ENCODE peak calls at places on chromosomes 6 and 20, in four cellular contexts. L, Q, X and E are unnamed samples.

GRCh38 chr6:4820704-4821276 is 44.6 kb downstream of the CDYL start:
- DNase-seq in L (no peak), Q (no peak), X (no peak), E (no peak)

GRCh38 chr6:22892452-22892851 is 323.1 kb downstream of the HDGFL1 start:
- DNase-seq in L (no peak), Q (no peak), X (no peak), E (no peak)

GRCh38 chr6:125748534-125749111 is 809 bp upstream of the HEY2 start:
- DNase-seq in L (no peak), Q (no peak), X (peak; percentile 7), E (no peak)

GRCh38 chr6:168177492-168177891 is 98.5 kb upstream of the FRMD1 start:
- DNase-seq in L (no peak), Q (no peak), X (no peak), E (no peak)

GRCh38 chr6:131116755-131117360 is 18.4 kb upstream of the AKAP7 start:
- DNase-seq in L (no peak), Q (no peak), X (no peak), E (no peak)

GRCh38 chr20:36298795-36299339 is 7.3 kb upstream of the DLGAP4 start:
- DNase-seq in L (no peak), Q (no peak), X (no peak), E (no peak)

GRCh38 chr20:5001174-5002076 is at the start of gene SLC23A2:
- DNase-seq in L (peak; percentile 41), Q (peak; percentile 67), X (peak; percentile 14), E (peak; percentile 58)

GRCh38 chr6:162178666-162179065 is 548.9 kb downstream of the PRKN start:
- DNase-seq in L (no peak), Q (no peak), X (no peak), E (no peak)

GRCh38 chr6:31701666-31702420 is 1.3 kb downstream of the ABHD16A start:
- DNase-seq in L (no peak), Q (peak; percentile 76), X (no peak), E (no peak)

GRCh38 chr6:106692112-106692822 is 62.9 kb downstream of the QRSL1 start:
- DNase-seq in L (no peak), Q (peak; percentile 80), X (peak; percentile 61), E (peak; percentile 91)

GRCh38 chr6:21259660-21260059 is 333.9 kb upstream of the SOX4 start:
- DNase-seq in L (no peak), Q (no peak), X (no peak), E (no peak)

GRCh38 chr6:154721460-154721859 is 11.8 kb upstream of the SCAF8 start:
- DNase-seq in L (no peak), Q (no peak), X (no peak), E (no peak)

GRCh38 chr6:53925891-53926290 is 131.1 kb downstream of the LRRC1 start:
- DNase-seq in L (no peak), Q (no peak), X (no peak), E (no peak)

GRCh38 chr6:14393910-14394309 is 276.3 kb downstream of the CD83 start:
- DNase-seq in L (no peak), Q (peak; percentile 77), X (peak; percentile 28), E (no peak)

GRCh38 chr6:163759542-163759941 is 345.0 kb downstream of the QKI start:
- DNase-seq in L (no peak), Q (no peak), X (no peak), E (no peak)

GRCh38 chr20:3250091-3250504 is 11.1 kb upstream of the SLC4A11 start:
- DNase-seq in L (peak; percentile 21), Q (no peak), X (no peak), E (no peak)

GRCh38 chr6:34912715-34913464 is 23.8 kb downstream of the ANKS1A start:
- DNase-seq in L (no peak), Q (no peak), X (no peak), E (no peak)

GRCh38 chr20:24034820-24035219 is 46.2 kb upstream of the GGTLC1 start:
- DNase-seq in L (no peak), Q (peak; percentile 90), X (peak; percentile 15), E (peak; percentile 83)

GRCh38 chr6:15826814-15827213 is 164.0 kb upstream of the DTNBP1 start:
- DNase-seq in L (no peak), Q (no peak), X (no peak), E (no peak)
- TF ChIP-seq POLR2A in L (no peak), Q (no peak), X (no peak), E (no peak)

GRCh38 chr20:56111951-56112730 is 106.8 kb upstream of the CBLN4 start:
- DNase-seq in L (no peak), Q (no peak), X (no peak), E (no peak)

GRCh38 chr20:56117350-56117749 is 112.0 kb upstream of the CBLN4 start:
- DNase-seq in L (no peak), Q (no peak), X (no peak), E (no peak)
- H3K9me3 ChIP-seq in L (no peaks in the 10 kb centered on the region), Q (no peaks in the 10 kb centered on the region), X (no peaks in the 10 kb centered on the region), E (no peaks in the 10 kb centered on the region)

GRCh38 chr20:25078662-25079061 is 3.3 kb downstream of the VSX1 start:
- DNase-seq in L (no peak), Q (no peak), X (no peak), E (no peak)

GRCh38 chr20:25077610-25078169 is 4.3 kb downstream of the VSX1 start:
- DNase-seq in L (peak; percentile 38), Q (peak; percentile 86), X (no peak), E (no peak)

GRCh38 chr20:25076731-25077609 is 5.0 kb downstream of the VSX1 start:
- DNase-seq in L (no peak), Q (peak; percentile 79), X (no peak), E (no peak)

GRCh38 chr20:25073544-25073943 is 8.4 kb downstream of the VSX1 start:
- DNase-seq in L (no peak), Q (no peak), X (no peak), E (no peak)

GRCh38 chr20:25076201-25076600 is 5.7 kb downstream of the VSX1 start:
- DNase-seq in L (no peak), Q (no peak), X (no peak), E (no peak)
- H3K27me3 ChIP-seq in L (no peaks in the 10 kb centered on the region), Q (peaks cover under 1% of the 10 kb centered on the region), X (peaks cover 2% of the 10 kb centered on the region), E (peaks cover 9% of the 10 kb centered on the region)

GRCh38 chr6:24738732-24739131 is 19.8 kb upstream of the C6orf62 start:
- DNase-seq in L (no peak), Q (no peak), X (peak; percentile 65), E (no peak)
- TF ChIP-seq POLR2A in L (no peak), Q (no peak), X (no peak), E (no peak)

GRCh38 chr20:29874476-29875202 is 1382.8 kb upstream of the DEFB115 start:
- DNase-seq in L (no peak), Q (no peak), X (no peak), E (no peak)

GRCh38 chr20:29878281-29878741 is 1379.2 kb upstream of the DEFB115 start:
- DNase-seq in L (no peak), Q (peak; percentile 53), X (no peak), E (peak; percentile 3)

GRCh38 chr20:29878777-29879442 is 1378.6 kb upstream of the DEFB115 start:
- DNase-seq in L (no peak), Q (peak; percentile 52), X (no peak), E (no peak)

GRCh38 chr20:29876911-29877285 is 1380.6 kb upstream of the DEFB115 start:
- DNase-seq in L (no peak), Q (no peak), X (no peak), E (no peak)

DNA sequence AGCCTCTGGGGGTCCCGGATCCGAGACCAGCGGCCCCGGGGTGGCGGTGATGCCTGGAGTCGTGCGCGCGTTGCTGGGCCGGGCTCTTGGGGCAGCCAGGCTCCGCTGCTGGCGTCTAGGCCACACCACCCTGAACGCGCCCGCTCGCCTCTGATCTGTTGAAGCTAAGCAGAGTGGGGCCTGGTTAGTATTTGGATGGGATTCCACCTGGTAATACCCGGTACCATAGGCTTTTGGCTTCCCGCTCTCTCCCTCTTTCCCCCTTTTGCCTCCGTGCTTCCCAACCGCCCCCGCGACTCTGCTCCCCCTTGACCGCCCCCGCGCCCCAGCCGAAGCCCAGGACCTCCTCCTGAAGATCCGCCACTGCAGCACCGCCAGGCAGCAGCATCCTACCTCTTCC is 1383.5 kb upstream of the DEFB115 start:
- DNase-seq in L (no peak), Q (peak; percentile 63), X (no peak), E (peak; percentile 21)
- H3K9me3 ChIP-seq in L (no peaks in the 10 kb centered on the region), Q (no peaks in the 10 kb centered on the region), X (no peaks in the 10 kb centered on the region), E (no peaks in the 10 kb centered on the region)

DNA sequence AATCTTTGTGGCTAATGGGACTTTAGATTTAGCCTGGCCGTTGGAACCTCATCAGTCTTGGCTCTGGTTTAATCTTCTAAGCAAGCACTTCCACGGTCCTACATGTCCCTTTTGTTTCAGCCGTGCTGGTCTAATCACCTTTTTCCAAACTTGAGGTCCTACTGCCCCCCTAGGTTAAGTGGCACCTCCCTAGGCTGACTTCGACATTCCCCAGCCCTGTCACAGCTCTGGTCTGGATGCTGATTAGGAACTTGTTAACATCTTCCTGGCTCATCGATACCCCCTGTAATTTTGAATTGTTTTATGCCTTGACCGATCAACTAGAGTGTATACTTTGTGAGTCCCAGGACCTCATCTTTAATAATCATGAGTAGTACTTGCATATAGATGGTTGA is 56.6 kb downstream of the OTOR start:
- DNase-seq in L (no peak), Q (no peak), X (no peak), E (no peak)
- H3K27me3 ChIP-seq in L (no peaks in the 10 kb centered on the region), Q (no peaks in the 10 kb centered on the region), X (peaks cover 8% of the 10 kb centered on the region), E (no peaks in the 10 kb centered on the region)

DNA sequence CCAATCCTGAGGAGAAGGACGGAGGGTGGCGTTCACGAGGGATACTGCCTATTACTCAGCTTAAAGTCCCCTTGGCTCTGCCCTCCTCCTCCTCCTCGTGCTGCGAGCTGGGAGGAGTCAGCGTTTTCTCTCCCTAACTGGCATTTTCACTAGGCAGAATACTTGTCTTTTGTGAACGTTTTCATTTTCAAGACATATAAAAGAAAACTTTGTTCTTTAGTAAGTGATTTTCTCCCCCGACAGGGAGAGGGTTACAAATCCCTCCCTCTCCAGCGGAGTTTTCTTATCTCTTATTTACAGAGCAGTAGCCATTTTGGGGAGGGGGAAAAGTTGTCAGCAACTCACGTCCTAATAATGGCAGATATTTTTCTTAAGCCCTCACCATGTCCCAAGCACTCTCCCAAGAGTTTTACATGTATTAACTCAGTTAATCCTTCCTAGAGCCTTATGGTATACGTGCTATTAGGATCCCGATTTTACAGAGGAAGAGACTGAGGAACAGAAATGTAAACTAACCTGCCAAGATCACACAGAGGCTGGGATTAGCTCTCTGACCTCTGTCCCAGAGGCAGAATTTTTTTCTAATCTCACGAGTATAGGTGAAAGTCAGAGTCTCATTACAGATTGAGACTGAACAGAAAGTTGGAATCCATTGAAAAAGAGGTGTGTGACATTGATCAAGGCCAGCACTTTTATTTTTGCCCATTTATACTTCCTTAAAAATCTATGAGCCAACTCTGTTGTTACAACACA is 30.0 kb upstream of the ZNF217 start:
- DNase-seq in L (peak; percentile 74), Q (peak; percentile 77), X (peak; percentile 69), E (peak; percentile 81)
- TF ChIP-seq POLR2A in L (peak; percentile 33), Q (no peak), X (no peak), E (no peak)